ENCODE peak calls at places on chromosomes 3 and 15, in eight cellular contexts. V is activated gamma-delta T cell treated with anti-CD3 and anti-CD28 coated beads, Interleukin-2, amount 50 U/mL, for 16 hours; T is fibroblast of lung; J is NCI-H1105; X is DMS53; D is H7; F is NCI-H2081; K is HuH-7. Y is an unnamed sample.
A peak's percentile ranks its signal among the peaks of the same experiment; 100 is the strongest.

GRCh38 chr3:77320514-77320913 is 280.6 kb downstream of the ROBO2 start:
- DNase-seq in F (no peak), K (no peak), D (no peak), J (no peak), T (peak; percentile 40), X (peak; percentile 48), V (no peak), Y (no peak)

GRCh38 chr15:47514251-47514652 is 203.1 kb upstream of the SEMA6D start:
- DNase-seq in D (no peak), F (no peak), V (no peak), J (no peak), X (peak; percentile 7), T (peak; percentile 81), K (no peak), Y (no peak)

GRCh38 chr15:29631076-29632070 is 190.9 kb downstream of the TJP1 start:
- DNase-seq in V (no peak), X (no peak), K (no peak), T (peak; percentile 16), J (peak; percentile 68), D (peak; percentile 64), F (peak; percentile 59), Y (no peak)

GRCh38 chr15:67175643-67176071 is 78.8 kb downstream of the AAGAB start:
- DNase-seq in J (no peak), V (no peak), T (no peak), K (peak; percentile 65), F (no peak), D (no peak), X (no peak), Y (no peak)

GRCh38 chr3:127367593-127367992 is 79.7 kb upstream of the PRR20G start:
- DNase-seq in F (no peak), X (no peak), K (no peak), T (no peak), J (no peak), V (no peak), D (no peak), Y (no peak)

GRCh38 chr3:108091498-108092259 is 848 bp upstream of the CD47 start:
- DNase-seq in J (no peak), V (no peak), T (peak; percentile 35), D (no peak), F (no peak), K (no peak), X (peak; percentile 65), Y (no peak)

GRCh38 chr15:68830141-68830540 is 9.4 kb upstream of the ANP32A start:
- DNase-seq in K (no peak), J (no peak), T (no peak), D (no peak), X (no peak), F (no peak), V (no peak), Y (no peak)

GRCh38 chr3:125401402-125401801 is 26.3 kb upstream of the ZNF148 start:
- DNase-seq in J (no peak), V (no peak), F (no peak), D (no peak), T (peak; percentile 69), K (no peak), X (no peak), Y (no peak)

GRCh38 chr15:41607033-41607432 is 48.0 kb downstream of the TYRO3 start:
- DNase-seq in X (peak; percentile 12), T (peak; percentile 99), D (no peak), V (no peak), F (no peak), K (no peak), J (no peak), Y (no peak)

GRCh38 chr3:130933801-130934345 is 40.0 kb downstream of the ATP2C1 start:
- DNase-seq in F (no peak), X (no peak), K (no peak), V (no peak), D (no peak), J (no peak), T (peak; percentile 77), Y (no peak)

GRCh38 chr15:69668963-69669362 is 216.3 kb downstream of the RPLP1 start:
- DNase-seq in K (no peak), T (no peak), X (no peak), D (no peak), F (no peak), J (no peak), V (peak; percentile 17), Y (no peak)

GRCh38 chr15:94205366-94205765 is 26.0 kb upstream of the MCTP2 start:
- DNase-seq in F (no peak), J (no peak), D (peak; percentile 23), K (no peak), T (peak; percentile 17), V (no peak), X (no peak), Y (no peak)

GRCh38 chr15:98853593-98854420 is 153.8 kb downstream of the PGPEP1L start:
- DNase-seq in F (no peak), V (no peak), T (no peak), K (no peak), X (peak; percentile 29), D (peak; percentile 56), J (no peak), Y (no peak)

GRCh38 chr3:73766599-73767378 is 142.0 kb upstream of the PDZRN3 start:
- DNase-seq in F (no peak), X (no peak), T (peak; percentile 77), J (no peak), V (no peak), D (no peak), K (no peak), Y (no peak)

GRCh38 chr3:175893566-175893965 is 1034.4 kb downstream of the NAALADL2 start:
- DNase-seq in F (no peak), K (no peak), X (no peak), J (no peak), T (no peak), D (no peak), V (no peak), Y (no peak)

GRCh38 chr3:51696954-51697353 is 9.9 kb upstream of the GRM2 start:
- DNase-seq in J (no peak), T (no peak), X (no peak), V (no peak), K (no peak), D (no peak), F (no peak), Y (no peak)

GRCh38 chr3:143831208-143831607 is 17.1 kb downstream of the SLC9A9 start:
- DNase-seq in D (no peak), F (no peak), T (peak; percentile 71), X (no peak), J (no peak), K (no peak), V (no peak), Y (no peak)

GRCh38 chr3:195270350-195271115 is 426 bp downstream of the XXYLT1 start:
- DNase-seq in V (peak; percentile 36), T (peak; percentile 70), X (peak; percentile 91), K (peak; percentile 73), F (peak; percentile 89), D (peak; percentile 88), J (peak; percentile 79), Y (peak; percentile 61)

GRCh38 chr3:102745881-102746280 is 311.1 kb downstream of the ZPLD1 start:
- DNase-seq in J (no peak), T (peak; percentile 8), F (no peak), V (no peak), X (peak; percentile 38), D (no peak), K (no peak), Y (no peak)